ENCODE peak calls at places on chromosomes 4 and X, in four cellular contexts. Y, V, E and Q are unnamed samples.

GRCh38 chr4:158033416-158033863 is 139.4 kb downstream of the GASK1B start:
- DNase-seq in Y (no peak), V (peak), E (no peak), Q (no peak)

GRCh38 chr4:22508376-22508775 is 7.5 kb downstream of the ADGRA3 start:
- DNase-seq in Y (no peak), V (no peak), E (no peak), Q (no peak)

GRCh38 chrX:113059714-113060113 is 219.1 kb upstream of the AMOT start:
- DNase-seq in Y (no peak), V (no peak), E (no peak), Q (no peak)

GRCh38 chr4:182826391-182826790 is 90.8 kb downstream of the DCTD start:
- DNase-seq in Y (no peak), V (no peak), E (no peak), Q (no peak)

GRCh38 chrX:23008431-23009099 is 8.8 kb downstream of the DDX53 start:
- DNase-seq in Y (no peak), V (peak), E (peak), Q (peak)

GRCh38 chrX:36414056-36414455 is 494.5 kb downstream of the CFAP47 start:
- DNase-seq in Y (no peak), V (no peak), E (no peak), Q (no peak)

GRCh38 chrX:30935985-30936384 is 46.9 kb upstream of the TAB3 start:
- DNase-seq in Y (peak), V (peak), E (peak), Q (peak)

GRCh38 chr4:2318476-2318875 is 56.6 kb upstream of the MXD4 start:
- DNase-seq in Y (no peak), V (no peak), E (no peak), Q (no peak)

GRCh38 chr4:98474408-98474844 is 184.0 kb downstream of the TSPAN5 start:
- DNase-seq in Y (no peak), V (no peak), E (no peak), Q (no peak)

GRCh38 chr4:123102897-123103489 is 180.6 kb upstream of the NUDT6 start:
- DNase-seq in Y (peak), V (peak), E (peak), Q (peak)

GRCh38 chr4:152352645-152353116 is 183.2 kb downstream of the FBXW7 start:
- DNase-seq in Y (no peak), V (peak), E (peak), Q (peak)

GRCh38 chrX:46757052-46757451 is 1.9 kb downstream of the SLC9A7 start:
- DNase-seq in Y (no peak), V (no peak), E (no peak), Q (no peak)
- H3K4me3 ChIP-seq in Y (no peak), V (peak), E (no peak), Q (no peak)

DNA sequence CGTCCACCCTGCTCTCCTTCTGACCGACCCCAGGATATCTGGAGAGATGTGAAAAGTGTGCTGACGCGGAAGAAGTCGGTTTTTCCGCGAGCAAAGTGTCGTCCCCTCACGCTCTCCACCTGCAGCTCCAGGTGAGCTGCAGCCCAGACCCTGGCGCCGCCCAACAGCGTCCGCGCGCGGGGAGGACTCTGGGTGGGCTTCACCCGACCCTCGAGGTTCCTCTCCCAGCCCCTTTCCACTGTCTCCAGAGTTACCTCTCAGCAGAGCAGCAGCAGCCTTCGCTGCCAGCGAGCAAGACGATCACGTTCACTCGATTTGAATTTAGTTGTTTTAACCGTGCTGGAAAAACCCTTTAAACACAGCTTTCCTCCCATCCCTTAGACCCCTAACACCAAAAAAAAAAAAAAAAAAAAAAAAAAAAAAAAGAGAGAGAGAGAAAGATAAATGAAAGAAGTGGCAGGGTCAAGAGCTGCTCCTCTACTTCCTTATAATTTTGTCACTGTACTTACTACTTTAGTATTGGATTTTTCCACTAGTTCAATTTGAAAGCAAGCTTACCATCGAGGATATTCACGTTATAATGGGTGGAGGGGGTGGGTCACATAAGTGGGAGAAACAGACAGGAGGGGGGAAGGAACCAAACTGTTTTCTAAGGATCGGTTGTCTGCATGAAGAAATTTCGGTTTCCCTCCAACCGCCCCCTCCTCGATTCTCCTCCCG is 776 bp upstream of the NR3C2 start:
- DNase-seq in Y (no peak), V (no peak), E (peak), Q (no peak)
- TF ChIP-seq ELF1 in Y (no peak), V (peak), E (no peak), Q (no peak)

GRCh38 chr4:185775792-185776555 is 36.0 kb downstream of the SORBS2 start:
- DNase-seq in Y (no peak), V (no peak), E (no peak), Q (no peak)

GRCh38 chr4:185773419-185773818 is 38.6 kb downstream of the SORBS2 start:
- DNase-seq in Y (no peak), V (no peak), E (no peak), Q (no peak)

GRCh38 chr4:185774815-185775684 is 36.9 kb downstream of the SORBS2 start:
- DNase-seq in Y (no peak), V (no peak), E (no peak), Q (no peak)

GRCh38 chr4:185772391-185773093 is 39.5 kb downstream of the SORBS2 start:
- DNase-seq in Y (no peak), V (no peak), E (no peak), Q (no peak)

GRCh38 chr4:185774076-185774731 is 37.8 kb downstream of the SORBS2 start:
- DNase-seq in Y (no peak), V (peak), E (no peak), Q (no peak)
- H3K4me3 ChIP-seq in Y (no peak), V (peak), E (no peak), Q (no peak)

GRCh38 chrX:43971966-43972961 is 926 bp downstream of the NDP start:
- DNase-seq in Y (no peak), V (no peak), E (no peak), Q (no peak)
- TF ChIP-seq ELF1 in Y (no peak), V (no peak), E (no peak), Q (no peak)

GRCh38 chrX:133412665-133413064 is 2.6 kb downstream of the GPC4 start:
- DNase-seq in Y (no peak), V (no peak), E (no peak), Q (no peak)

GRCh38 chrX:133412246-133412645 is 3.0 kb downstream of the GPC4 start:
- DNase-seq in Y (no peak), V (no peak), E (no peak), Q (no peak)

GRCh38 chrX:133415276-133416105 is at the start of gene GPC4:
- DNase-seq in Y (no peak), V (no peak), E (peak), Q (peak)

GRCh38 chrX:133414399-133415275 is 652 bp downstream of the GPC4 start:
- DNase-seq in Y (no peak), V (no peak), E (peak), Q (no peak)

GRCh38 chrX:133413218-133413925 is 1.9 kb downstream of the GPC4 start:
- DNase-seq in Y (no peak), V (no peak), E (peak), Q (no peak)
- H3K4me3 ChIP-seq in Y (no peak), V (no peak), E (no peak), Q (no peak)

DNA sequence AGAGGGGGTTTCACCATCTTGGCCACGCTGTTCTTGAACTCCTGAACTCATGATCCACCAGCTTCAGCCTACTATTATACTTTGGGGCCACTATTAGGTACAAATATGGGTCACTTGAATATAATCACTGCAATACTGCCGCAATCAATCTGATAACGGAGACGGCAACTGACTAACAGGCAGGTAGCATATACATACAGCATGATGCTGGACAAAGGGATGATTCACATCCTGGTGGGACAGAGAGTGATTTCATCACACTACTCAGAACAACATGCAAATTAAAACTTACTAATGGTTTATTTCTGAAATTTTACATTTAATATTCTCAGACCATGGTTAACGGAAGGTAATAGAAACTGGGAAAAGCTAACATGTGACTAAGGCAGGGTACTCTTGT is 10.9 kb downstream of the LRBA start:
- DNase-seq in Y (no peak), V (no peak), E (no peak), Q (peak)
- TF ChIP-seq ELF1 in Y (no peak), V (no peak), E (no peak), Q (no peak)

GRCh38 chr4:10034136-10034535 is 12.8 kb upstream of the SLC2A9 start:
- DNase-seq in Y (no peak), V (no peak), E (no peak), Q (no peak)

GRCh38 chr4:10034612-10035104 is 13.4 kb upstream of the SLC2A9 start:
- DNase-seq in Y (no peak), V (no peak), E (no peak), Q (no peak)

GRCh38 chr4:10032625-10033024 is 11.3 kb upstream of the SLC2A9 start:
- DNase-seq in Y (no peak), V (peak), E (no peak), Q (peak)

GRCh38 chr4:10031663-10032590 is 10.6 kb upstream of the SLC2A9 start:
- DNase-seq in Y (no peak), V (no peak), E (no peak), Q (no peak)

DNA sequence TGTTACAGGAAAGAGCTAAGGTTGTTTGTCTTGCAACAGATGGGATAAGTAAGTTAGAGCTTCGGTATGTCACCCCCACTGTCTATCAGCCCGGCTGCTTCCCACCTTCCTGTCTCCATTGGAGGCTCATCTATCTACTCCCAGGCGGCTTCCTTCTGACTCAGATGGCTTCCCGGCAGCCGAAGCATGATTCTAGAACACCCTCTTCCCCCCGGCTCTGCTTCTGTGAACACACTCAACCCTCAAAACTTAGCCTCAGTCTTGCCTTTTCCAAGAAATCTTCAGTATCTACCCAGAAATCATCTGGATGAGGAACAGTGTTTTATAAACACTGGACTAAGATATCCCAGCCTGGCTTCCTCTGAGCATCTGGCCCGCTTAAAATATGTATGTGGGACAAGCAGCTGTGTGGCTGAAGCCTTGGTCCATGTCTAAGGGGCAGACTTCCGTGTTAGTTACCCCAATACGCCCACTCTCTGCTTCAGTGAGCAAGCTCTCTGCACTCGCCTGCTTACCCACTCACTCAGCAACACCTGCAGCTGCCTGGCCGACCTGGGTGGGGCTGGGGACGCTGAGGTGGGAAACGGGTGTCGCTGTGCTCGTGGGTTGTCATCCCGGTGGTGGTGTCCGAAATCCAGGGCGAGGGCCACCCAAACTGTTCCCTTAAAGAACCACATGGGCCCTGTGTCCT is 12.0 kb upstream of the SLC2A9 start:
- DNase-seq in Y (peak), V (no peak), E (no peak), Q (no peak)
- H3K4me3 ChIP-seq in Y (no peak), V (no peak), E (no peak), Q (no peak)